ENCODE peak calls at places on chromosomes 16 and 17, in nine cellular contexts. E is CD4-positive, alpha-beta memory T cell; R is adrenal gland; V is aorta; A is endothelial cell of umbilical vein; W is sigmoid colon; Y is neuronal stem cell; O is mammary epithelial cell; G is CD8-positive, alpha-beta T cell. I is an unnamed sample. For H3K4me1, the result is how much of the 10 kb centered on the place peaks cover.

GRCh38 chr17:79618383-79619067 is 7.7 kb upstream of the RBFOX3 start:
- DNase-seq in E (no peak), R (no peak), V (peak), A (no peak), W (peak), Y (no peak), O (no peak), G (no peak), I (no peak)

GRCh38 chr16:53378138-53378537 is 56.1 kb upstream of the RBL2 start:
- DNase-seq in E (no peak), R (no peak), V (no peak), A (no peak), W (no peak), Y (no peak), O (peak), G (no peak), I (no peak)

GRCh38 chr17:82754297-82755208 is 2.7 kb downstream of the TBCD start:
- DNase-seq in E (no peak), R (no peak), V (no peak), A (no peak), W (no peak), Y (peak), O (peak), G (no peak), I (peak)

GRCh38 chr16:51524555-51525373 is 373.7 kb upstream of the SALL1 start:
- DNase-seq in E (no peak), R (no peak), V (no peak), A (no peak), W (no peak), Y (no peak), O (peak), G (no peak), I (peak)

GRCh38 chr17:47324224-47325020 is 667 bp downstream of the EFCAB13 start:
- DNase-seq in E (peak), R (peak), V (peak), A (peak), W (peak), Y (peak), O (no peak), G (peak), I (peak)

GRCh38 chr17:66531826-66532439 is 229.5 kb downstream of the PRKCA start:
- DNase-seq in E (no peak), R (no peak), V (no peak), A (no peak), W (no peak), Y (no peak), O (no peak), G (no peak), I (no peak)

GRCh38 chr17:61323696-61324539 is 75.7 kb upstream of the TBX2 start:
- DNase-seq in E (no peak), R (no peak), V (no peak), A (no peak), W (no peak), Y (no peak), O (no peak), G (no peak), I (no peak)

GRCh38 chr17:49520386-49521087 is 25.4 kb downstream of the NGFR start:
- DNase-seq in E (no peak), R (no peak), V (no peak), A (no peak), W (no peak), Y (no peak), O (no peak), G (no peak), I (no peak)

DNA sequence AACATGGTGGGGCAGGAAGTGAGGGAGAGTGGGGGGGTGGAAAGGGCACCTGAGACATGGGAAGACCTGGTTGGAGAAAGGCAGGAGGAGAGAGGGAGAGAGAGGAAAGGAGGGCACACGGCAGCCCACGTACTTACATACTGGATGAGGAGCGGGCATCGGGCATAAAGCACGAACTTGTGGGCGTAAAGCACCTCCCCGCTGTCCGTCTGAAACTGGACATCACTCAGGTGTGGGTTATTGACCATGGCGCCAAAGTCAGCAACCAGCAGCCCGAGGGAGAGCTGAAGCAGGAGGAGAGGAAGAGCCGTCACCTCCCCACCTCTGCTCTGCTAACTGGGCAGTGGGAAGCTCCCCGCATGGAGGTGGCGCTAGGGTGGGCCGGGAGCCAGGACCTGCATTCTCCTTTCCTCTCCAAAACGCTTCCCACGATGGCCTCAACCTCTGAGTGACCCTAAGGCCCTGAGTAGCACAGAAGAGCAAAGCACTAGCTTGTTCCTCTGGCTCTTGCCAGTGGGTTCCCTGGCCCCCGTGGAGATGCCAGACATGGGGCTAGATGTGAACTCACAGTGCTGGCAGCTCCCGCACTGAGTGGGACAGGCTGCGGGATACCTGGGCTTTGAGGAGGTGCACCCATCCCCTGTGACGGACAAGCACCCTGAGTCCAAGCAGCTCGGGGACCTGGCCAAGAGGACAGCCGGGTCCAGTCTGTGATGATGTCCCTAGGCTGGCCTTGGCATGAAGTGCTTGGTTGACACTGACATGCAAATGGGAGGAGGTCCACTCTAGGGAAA is 16.9 kb downstream of the SLX4 start:
- DNase-seq in E (no peak), R (no peak), V (no peak), A (no peak), W (no peak), Y (no peak), O (no peak), G (no peak), I (no peak)
- H3K4me1 ChIP-seq in E (under half), R (under half), V (under half), A (under half), W (under half), Y (under half), O (under half), G (under half), I (under half)

DNA sequence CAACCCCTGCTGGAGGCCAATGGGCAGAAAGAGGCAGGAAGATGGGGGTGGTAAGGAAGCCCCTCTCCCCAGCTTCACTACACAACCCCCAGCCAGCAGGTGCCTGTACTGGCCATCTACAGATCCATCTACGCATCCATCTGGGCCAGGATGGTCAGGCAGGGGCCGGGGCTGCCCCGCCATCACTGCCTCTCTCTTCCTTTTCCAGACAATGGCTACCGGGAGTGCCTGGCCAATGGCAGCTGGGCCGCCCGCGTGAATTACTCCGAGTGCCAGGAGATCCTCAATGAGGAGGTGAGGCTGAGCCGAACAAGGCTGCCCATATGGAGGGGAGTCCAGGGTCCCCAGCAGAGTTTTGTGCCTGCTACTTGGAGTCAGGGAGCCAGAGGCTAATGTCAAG is 23.5 kb upstream of the SPPL2C start:
- DNase-seq in E (no peak), R (no peak), V (no peak), A (no peak), W (no peak), Y (no peak), O (no peak), G (no peak), I (no peak)
- H3K4me1 ChIP-seq in E (under half), R (under half), V (under half), A (under half), W (under half), Y (under half), O (under half), G (under half), I (under half)

GRCh38 chr17:4362141-4362540 is 4.3 kb downstream of the UBE2G1 start:
- DNase-seq in E (no peak), R (no peak), V (no peak), A (no peak), W (peak), Y (no peak), O (no peak), G (no peak), I (peak)
- H3K4me1 ChIP-seq in E (half or more), R (under half), V (under half), A (under half), W (under half), Y (under half), O (under half), G (half or more), I (under half)

DNA sequence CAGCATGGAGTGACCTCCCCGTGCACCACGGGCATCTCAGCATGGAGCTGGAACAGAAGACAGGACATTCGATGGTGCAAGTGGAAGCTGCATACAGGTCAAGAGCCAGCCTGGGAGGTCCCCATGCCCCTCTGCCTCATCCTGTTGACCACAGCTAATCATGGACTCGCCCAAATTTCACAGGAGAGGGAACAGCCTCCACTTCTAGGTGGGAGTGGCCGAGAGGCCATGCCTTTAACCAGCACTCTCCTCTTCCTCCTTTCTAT is 3.8 kb upstream of the SLC47A2 start:
- DNase-seq in E (no peak), R (no peak), V (no peak), A (no peak), W (no peak), Y (no peak), O (no peak), G (no peak), I (no peak)
- H3K4me1 ChIP-seq in E (under half), R (under half), V (under half), A (under half), W (under half), Y (under half), O (half or more), G (under half), I (under half)

GRCh38 chr17:27569884-27570577 is 61.0 kb upstream of the LGALS9 start:
- DNase-seq in E (no peak), R (peak), V (no peak), A (no peak), W (no peak), Y (no peak), O (no peak), G (no peak), I (no peak)

GRCh38 chr17:27568811-27569210 is 62.2 kb upstream of the LGALS9 start:
- DNase-seq in E (no peak), R (no peak), V (no peak), A (no peak), W (no peak), Y (no peak), O (no peak), G (no peak), I (no peak)

GRCh38 chr17:27570578-27570914 is 60.4 kb upstream of the LGALS9 start:
- DNase-seq in E (no peak), R (no peak), V (no peak), A (no peak), W (no peak), Y (no peak), O (no peak), G (no peak), I (no peak)

GRCh38 chr17:27568216-27568615 is 62.8 kb upstream of the LGALS9 start:
- DNase-seq in E (no peak), R (no peak), V (no peak), A (no peak), W (no peak), Y (no peak), O (no peak), G (no peak), I (no peak)

GRCh38 chr17:27569257-27569722 is 61.7 kb upstream of the LGALS9 start:
- DNase-seq in E (peak), R (peak), V (no peak), A (peak), W (no peak), Y (peak), O (no peak), G (peak), I (no peak)
- H3K4me1 ChIP-seq in E (under half), R (under half), V (under half), A (under half), W (under half), Y (under half), O (under half), G (under half), I (under half)

GRCh38 chr17:1165836-1166235 is 13.9 kb downstream of the ABR start:
- DNase-seq in E (no peak), R (no peak), V (no peak), A (no peak), W (no peak), Y (no peak), O (no peak), G (no peak), I (no peak)
- H3K4me1 ChIP-seq in E (under half), R (under half), V (under half), A (under half), W (under half), Y (under half), O (under half), G (under half), I (under half)